ENCODE peak calls at places on chromosomes 3 and 15, in five cellular contexts. X, V, U, B and P are unnamed samples.

GRCh38 chr15:91867581-91868026 is 14.1 kb downstream of the SLCO3A1 start:
- DNase-seq in B (peak), V (peak), X (peak), U (peak), P (peak)

GRCh38 chr3:192467230-192468186 is 259.8 kb downstream of the FGF12 start:
- DNase-seq in V (peak), B (peak), X (peak), U (no peak), P (peak)

GRCh38 chr15:59657635-59658125 is 365 bp upstream of the GTF2A2 start:
- DNase-seq in U (peak), X (no peak), V (no peak), B (no peak), P (no peak)

GRCh38 chr3:101065962-101066361 is 72.7 kb upstream of the ABI3BP start:
- DNase-seq in V (peak), U (no peak), X (peak), B (peak), P (peak)

GRCh38 chr3:196947860-196948441 is 5.6 kb upstream of the NCBP2 start:
- DNase-seq in U (no peak), V (no peak), X (no peak), B (no peak), P (no peak)

GRCh38 chr15:80093854-80094418 is 34.5 kb downstream of the ZFAND6 start:
- DNase-seq in V (no peak), X (peak), B (no peak), U (peak), P (peak)

GRCh38 chr3:101780661-101781060 is 1.6 kb downstream of the NXPE3 start:
- DNase-seq in V (peak), U (no peak), B (peak), X (peak), P (peak)

GRCh38 chr3:125119752-125120369 is 64.1 kb upstream of the HEG1 start:
- DNase-seq in U (no peak), X (no peak), V (no peak), B (no peak), P (no peak)

GRCh38 chr15:52086001-52086786 is 26.4 kb downstream of the BCL2L10 start:
- DNase-seq in X (no peak), U (no peak), V (no peak), B (no peak), P (no peak)

GRCh38 chr15:26929588-26929987 is 41.4 kb upstream of the GABRG3 start:
- DNase-seq in X (no peak), U (no peak), V (no peak), B (no peak), P (no peak)

GRCh38 chr3:42613462-42613861 is 13.0 kb downstream of the NKTR start:
- DNase-seq in X (peak), V (no peak), B (no peak), U (no peak), P (no peak)

GRCh38 chr15:100468265-100468664 is 60.5 kb downstream of the CERS3 start:
- DNase-seq in B (peak), V (no peak), U (no peak), X (peak), P (peak)

DNA sequence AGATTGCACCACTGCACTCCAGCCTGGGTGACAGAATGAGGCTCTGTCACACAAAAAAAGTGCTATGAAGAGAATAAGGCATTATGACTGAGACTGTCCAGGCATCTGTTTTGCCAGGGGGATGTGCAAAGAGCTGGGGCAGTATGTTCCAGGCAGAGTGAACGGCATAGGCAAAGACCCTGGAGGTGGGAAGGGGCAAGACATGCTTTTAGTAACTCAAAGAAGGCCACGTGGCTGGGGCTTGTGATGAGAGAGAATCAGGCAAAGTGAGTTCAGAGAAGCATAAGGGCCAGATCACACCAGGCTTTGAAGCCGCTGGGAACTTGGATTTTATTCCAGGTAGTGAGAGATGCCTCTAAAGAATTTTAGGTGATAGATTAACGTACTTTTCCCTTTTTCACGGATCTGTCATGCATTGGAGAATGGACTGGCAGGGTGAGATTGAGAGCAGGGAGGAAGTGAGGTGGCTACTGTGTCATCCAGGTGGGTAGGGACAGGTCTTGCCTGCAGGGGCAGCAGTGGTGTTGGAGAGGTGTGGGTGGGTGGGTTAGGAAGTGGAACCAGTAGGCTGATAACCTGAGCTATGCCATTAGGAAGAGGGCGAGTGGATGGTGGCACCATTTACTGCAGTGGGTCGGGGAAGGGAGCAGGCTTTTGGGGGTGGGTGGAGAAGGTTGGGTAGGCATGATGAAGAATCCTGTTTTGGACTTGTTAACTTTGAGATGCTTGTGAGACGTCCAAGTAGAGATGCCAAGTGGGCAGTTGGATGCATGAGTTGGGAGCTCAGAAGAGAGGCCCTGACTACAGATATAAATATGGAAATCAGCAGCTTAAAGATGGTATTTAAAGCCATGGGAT is 31.6 kb downstream of the ATP2B2 start:
- DNase-seq in V (no peak), X (no peak), B (no peak), U (no peak), P (no peak)
- TF ChIP-seq CTCF in V (no peak), X (no peak), B (no peak), U (no peak), P (no peak)

GRCh38 chr15:98547741-98548166 is 100.6 kb upstream of the IGF1R start:
- DNase-seq in B (peak), U (peak), V (no peak), X (no peak), P (peak)
- H3K4me3 ChIP-seq in B (peak), U (peak), V (peak), X (peak), P (peak)

DNA sequence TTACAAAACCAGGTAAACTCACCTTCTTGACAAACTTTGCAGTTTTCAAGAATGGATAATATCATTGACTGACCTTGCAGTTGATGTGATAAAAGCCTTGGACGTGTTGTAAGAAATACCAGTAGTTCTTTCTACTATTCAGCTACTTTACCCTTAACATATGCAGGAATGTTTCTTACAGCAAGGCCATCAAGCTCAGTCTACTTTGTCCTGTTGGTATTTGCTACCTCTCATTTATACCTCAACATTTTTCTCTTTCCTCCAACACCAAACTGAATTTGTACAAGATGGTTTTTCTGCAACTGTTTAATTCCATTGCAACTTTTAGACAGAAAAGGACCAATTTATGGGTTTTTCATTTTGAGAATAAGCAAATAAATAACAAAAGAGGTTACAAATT is 147.4 kb upstream of the BCHE start:
- DNase-seq in U (no peak), X (no peak), B (no peak), V (no peak), P (no peak)
- TF ChIP-seq CTCF in U (no peak), X (no peak), B (no peak), V (no peak), P (no peak)

GRCh38 chr15:74793135-74794028 is 11.5 kb downstream of the CSK start:
- DNase-seq in V (no peak), B (no peak), X (no peak), U (no peak), P (no peak)
- H3K4me3 ChIP-seq in V (no peak), B (no peak), X (no peak), U (no peak), P (no peak)